ENCODE peak calls at places on chromosomes 12 and 14, in five cellular contexts. P is ovary, N is Peyer's patch, T is adrenal gland, Y is tibial nerve. V is an unnamed sample.

GRCh38 chr12:129696405-129696804 is 207.4 kb downstream of the TMEM132D start:
- DNase-seq in P (no peak), Y (no peak), N (no peak), T (no peak), V (no peak)

GRCh38 chr12:7127916-7128626 is 618 bp downstream of the RBP5 start:
- DNase-seq in T (no peak), N (no peak), Y (no peak), P (no peak), V (no peak)

GRCh38 chr14:38357557-38357956 is 101.7 kb upstream of the CLEC14A start:
- DNase-seq in Y (no peak), T (no peak), P (no peak), N (no peak), V (no peak)

GRCh38 chr12:42564540-42564939 is 25.0 kb downstream of the PRICKLE1 start:
- DNase-seq in T (no peak), Y (no peak), N (no peak), P (no peak), V (no peak)

GRCh38 chr12:110107369-110108281 is 16.5 kb upstream of the IFT81 start:
- DNase-seq in P (peak), Y (peak), N (no peak), T (peak), V (no peak)

GRCh38 chr14:63642656-63643382 is 1.1 kb upstream of the WDR89 start:
- DNase-seq in T (no peak), Y (no peak), P (no peak), N (no peak), V (no peak)

GRCh38 chr12:43957732-43958131 is 121.9 kb downstream of the TMEM117 start:
- DNase-seq in Y (peak), T (peak), P (no peak), N (no peak), V (no peak)

GRCh38 chr14:74649673-74650072 is 37.6 kb upstream of the LTBP2 start:
- DNase-seq in P (no peak), N (no peak), T (no peak), Y (no peak), V (no peak)

GRCh38 chr14:101835166-101835557 is 73.7 kb downstream of the PPP2R5C start:
- DNase-seq in T (no peak), Y (no peak), P (no peak), N (no peak), V (no peak)
- H3K4me3 ChIP-seq in T (no peak), Y (no peak), P (no peak), N (no peak), V (no peak)

DNA sequence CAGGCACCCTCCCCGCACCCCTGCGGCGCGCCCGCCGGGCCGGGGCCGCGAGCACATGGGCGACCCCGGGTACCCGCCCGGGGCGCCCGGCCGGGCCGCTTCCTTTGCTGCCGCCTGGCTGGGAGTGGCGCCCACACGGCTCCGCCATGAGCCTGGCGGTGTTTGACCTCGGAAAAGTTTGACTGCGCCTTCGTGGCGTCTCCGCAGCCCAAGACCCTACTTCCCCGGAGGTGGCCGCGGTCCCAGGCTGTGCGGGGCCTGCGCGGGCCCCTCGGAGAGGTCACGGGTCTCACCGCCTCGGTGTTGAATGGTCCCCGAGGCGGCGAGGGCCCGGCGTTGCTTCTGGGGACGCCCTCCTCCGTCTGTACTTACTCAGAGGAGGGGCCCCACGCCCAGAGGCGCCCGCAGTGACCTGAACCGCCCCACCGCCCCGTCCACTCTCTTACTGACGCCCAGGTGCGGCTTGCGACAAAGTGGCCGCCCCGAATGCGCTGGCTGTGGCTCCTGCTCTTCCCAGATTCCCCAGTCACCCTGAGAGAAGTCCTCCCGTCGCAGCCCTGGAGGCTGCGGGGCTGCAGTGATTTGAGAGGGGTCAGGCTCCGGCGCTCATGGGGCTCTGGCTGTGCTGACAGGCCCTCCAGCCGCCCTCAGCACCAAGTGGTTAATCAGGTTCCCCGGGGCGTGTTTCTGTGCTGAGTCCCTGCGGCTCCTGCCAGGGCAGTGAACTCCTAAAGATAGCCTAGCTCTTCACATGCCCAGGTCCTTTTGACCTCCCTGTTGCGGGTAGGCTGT is 5.8 kb downstream of the KMT5A start:
- DNase-seq in N (peak), Y (no peak), P (no peak), T (peak), V (no peak)
- TF ChIP-seq POLR2A in N (peak), Y (no peak), P (no peak), T (peak), V (no peak)

DNA sequence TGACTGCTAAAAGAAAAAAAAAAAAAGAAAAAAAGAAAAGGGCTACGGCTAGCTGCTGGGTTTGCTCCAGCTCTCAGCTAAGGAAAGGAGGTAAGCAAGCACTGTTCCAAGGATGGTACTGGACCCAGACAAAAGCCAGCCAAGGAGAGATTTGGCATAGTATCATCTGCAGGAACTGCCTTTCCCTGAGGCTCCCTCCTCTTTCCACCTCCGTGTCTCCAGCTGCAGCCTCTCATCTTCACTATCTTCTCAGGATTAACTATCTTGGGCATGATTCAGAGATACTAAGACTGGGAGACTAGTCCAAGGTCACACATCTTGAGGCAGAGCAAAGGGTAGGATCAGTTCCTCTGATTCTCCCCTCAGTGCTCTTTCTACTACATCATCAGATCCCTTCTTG is 6.0 kb downstream of the KITLG start:
- DNase-seq in Y (no peak), T (no peak), N (no peak), P (no peak), V (no peak)
- H3K27ac ChIP-seq in Y (peak), T (no peak), N (no peak), P (no peak), V (peak)

GRCh38 chr12:53725824-53726223 is 1.4 kb downstream of the CALCOCO1 start:
- DNase-seq in T (no peak), N (no peak), Y (no peak), P (no peak), V (no peak)
- H3K4me3 ChIP-seq in T (peak), N (no peak), Y (no peak), P (peak), V (peak)